ENCODE peak calls at places on chromosomes 7 and 10, in six cellular contexts. One of them, this sample, is unnamed.

GRCh38 chr10:127142141-127142540 is 54.2 kb downstream of the INSYN2A start:
- DNase-seq in transverse colon: no peak
- DNase-seq in CD4-positive, CD25-positive, alpha-beta regulatory T cell: no peak
- DNase-seq in cardiac muscle cell: no peak
- DNase-seq in OCI-LY7: no peak
- DNase-seq in PC-3: no peak
- DNase-seq in this sample: no peak

GRCh38 chr7:116715087-116715486 is 43.1 kb downstream of the MET start:
- DNase-seq in transverse colon: no peak
- DNase-seq in OCI-LY7: no peak
- DNase-seq in PC-3: no peak
- DNase-seq in cardiac muscle cell: no peak
- DNase-seq in CD4-positive, CD25-positive, alpha-beta regulatory T cell: no peak
- DNase-seq in this sample: no peak

GRCh38 chr7:50502001-50502684 is 52.0 kb upstream of the FIGNL1 start:
- DNase-seq in OCI-LY7: no peak
- DNase-seq in PC-3: peak; percentile 47
- DNase-seq in cardiac muscle cell: no peak
- DNase-seq in CD4-positive, CD25-positive, alpha-beta regulatory T cell: no peak
- DNase-seq in transverse colon: peak; percentile 55
- DNase-seq in this sample: no peak

GRCh38 chr10:126166797-126167196 is 221.5 kb downstream of the ADAM12 start:
- DNase-seq in OCI-LY7: no peak
- DNase-seq in CD4-positive, CD25-positive, alpha-beta regulatory T cell: no peak
- DNase-seq in transverse colon: no peak
- DNase-seq in cardiac muscle cell: no peak
- DNase-seq in PC-3: no peak
- DNase-seq in this sample: no peak

GRCh38 chr7:37410305-37411209 is 38.1 kb downstream of the ELMO1 start:
- DNase-seq in CD4-positive, CD25-positive, alpha-beta regulatory T cell: no peak
- DNase-seq in cardiac muscle cell: no peak
- DNase-seq in OCI-LY7: no peak
- DNase-seq in PC-3: no peak
- DNase-seq in transverse colon: no peak
- DNase-seq in this sample: no peak

GRCh38 chr10:11165591-11166543 is 148.2 kb downstream of the CELF2 start:
- DNase-seq in CD4-positive, CD25-positive, alpha-beta regulatory T cell: peak; percentile 91
- DNase-seq in cardiac muscle cell: peak; percentile 72
- DNase-seq in OCI-LY7: peak; percentile 77
- DNase-seq in transverse colon: peak; percentile 63
- DNase-seq in PC-3: no peak
- DNase-seq in this sample: peak; percentile 91

GRCh38 chr10:11265486-11265885 is 247.8 kb downstream of the CELF2 start:
- DNase-seq in transverse colon: no peak
- DNase-seq in CD4-positive, CD25-positive, alpha-beta regulatory T cell: no peak
- DNase-seq in cardiac muscle cell: no peak
- DNase-seq in PC-3: no peak
- DNase-seq in OCI-LY7: no peak
- DNase-seq in this sample: no peak

GRCh38 chr10:22833781-22834180 is 94.1 kb upstream of the ARMC3 start:
- DNase-seq in cardiac muscle cell: no peak
- DNase-seq in CD4-positive, CD25-positive, alpha-beta regulatory T cell: no peak
- DNase-seq in OCI-LY7: no peak
- DNase-seq in PC-3: no peak
- DNase-seq in transverse colon: no peak
- DNase-seq in this sample: no peak

GRCh38 chr10:132873395-132873794 is 69.0 kb downstream of the CFAP46 start:
- DNase-seq in OCI-LY7: no peak
- DNase-seq in cardiac muscle cell: no peak
- DNase-seq in transverse colon: no peak
- DNase-seq in PC-3: no peak
- DNase-seq in CD4-positive, CD25-positive, alpha-beta regulatory T cell: no peak
- DNase-seq in this sample: no peak

GRCh38 chr10:63058236-63058635 is 74.9 kb upstream of the NRBF2 start:
- DNase-seq in cardiac muscle cell: no peak
- DNase-seq in OCI-LY7: no peak
- DNase-seq in PC-3: no peak
- DNase-seq in transverse colon: no peak
- DNase-seq in CD4-positive, CD25-positive, alpha-beta regulatory T cell: no peak
- DNase-seq in this sample: no peak

GRCh38 chr10:20627918-20628499 is 269.1 kb downstream of the NEBL start:
- DNase-seq in OCI-LY7: no peak
- DNase-seq in PC-3: no peak
- DNase-seq in CD4-positive, CD25-positive, alpha-beta regulatory T cell: no peak
- DNase-seq in transverse colon: no peak
- DNase-seq in cardiac muscle cell: no peak
- DNase-seq in this sample: no peak

GRCh38 chr7:117014673-117015133 is 61.4 kb downstream of the ST7 start:
- DNase-seq in PC-3: no peak
- DNase-seq in transverse colon: peak; percentile 28
- DNase-seq in CD4-positive, CD25-positive, alpha-beta regulatory T cell: peak; percentile 34
- DNase-seq in OCI-LY7: no peak
- DNase-seq in cardiac muscle cell: peak; percentile 84
- DNase-seq in this sample: no peak

GRCh38 chr10:43339136-43339535 is 32.3 kb upstream of the FXYD4 start:
- DNase-seq in OCI-LY7: no peak
- DNase-seq in cardiac muscle cell: no peak
- DNase-seq in transverse colon: no peak
- DNase-seq in PC-3: no peak
- DNase-seq in CD4-positive, CD25-positive, alpha-beta regulatory T cell: no peak
- DNase-seq in this sample: no peak

GRCh38 chr7:7553386-7553785 is 13.3 kb upstream of the MIOS start:
- DNase-seq in cardiac muscle cell: no peak
- DNase-seq in PC-3: no peak
- DNase-seq in transverse colon: no peak
- DNase-seq in CD4-positive, CD25-positive, alpha-beta regulatory T cell: no peak
- DNase-seq in OCI-LY7: no peak
- DNase-seq in this sample: no peak

GRCh38 chr10:103807996-103808395 is 47.4 kb downstream of the SH3PXD2A start:
- DNase-seq in PC-3: no peak
- DNase-seq in cardiac muscle cell: no peak
- DNase-seq in transverse colon: no peak
- DNase-seq in CD4-positive, CD25-positive, alpha-beta regulatory T cell: no peak
- DNase-seq in OCI-LY7: no peak
- DNase-seq in this sample: no peak

GRCh38 chr10:88879754-88880286 is at the start of gene STAMBPL1:
- DNase-seq in CD4-positive, CD25-positive, alpha-beta regulatory T cell: peak; percentile 90
- DNase-seq in transverse colon: peak; percentile 77
- DNase-seq in OCI-LY7: peak; percentile 88
- DNase-seq in PC-3: peak; percentile 27
- DNase-seq in cardiac muscle cell: no peak
- DNase-seq in this sample: peak; percentile 74

GRCh38 chr10:120598377-120598776 is 141.3 kb downstream of the PLPP4 start:
- DNase-seq in transverse colon: no peak
- DNase-seq in PC-3: peak; percentile 21
- DNase-seq in OCI-LY7: no peak
- DNase-seq in cardiac muscle cell: no peak
- DNase-seq in CD4-positive, CD25-positive, alpha-beta regulatory T cell: no peak
- DNase-seq in this sample: no peak

GRCh38 chr10:88515235-88515634 is 67.9 kb downstream of the RNLS start:
- DNase-seq in PC-3: no peak
- DNase-seq in CD4-positive, CD25-positive, alpha-beta regulatory T cell: no peak
- DNase-seq in OCI-LY7: no peak
- DNase-seq in cardiac muscle cell: no peak
- DNase-seq in transverse colon: no peak
- DNase-seq in this sample: no peak

GRCh38 chr7:47283497-47284131 is 298.3 kb downstream of the TNS3 start:
- DNase-seq in PC-3: peak; percentile 77
- DNase-seq in CD4-positive, CD25-positive, alpha-beta regulatory T cell: no peak
- DNase-seq in OCI-LY7: no peak
- DNase-seq in transverse colon: peak; percentile 85
- DNase-seq in cardiac muscle cell: no peak
- DNase-seq in this sample: no peak

DNA sequence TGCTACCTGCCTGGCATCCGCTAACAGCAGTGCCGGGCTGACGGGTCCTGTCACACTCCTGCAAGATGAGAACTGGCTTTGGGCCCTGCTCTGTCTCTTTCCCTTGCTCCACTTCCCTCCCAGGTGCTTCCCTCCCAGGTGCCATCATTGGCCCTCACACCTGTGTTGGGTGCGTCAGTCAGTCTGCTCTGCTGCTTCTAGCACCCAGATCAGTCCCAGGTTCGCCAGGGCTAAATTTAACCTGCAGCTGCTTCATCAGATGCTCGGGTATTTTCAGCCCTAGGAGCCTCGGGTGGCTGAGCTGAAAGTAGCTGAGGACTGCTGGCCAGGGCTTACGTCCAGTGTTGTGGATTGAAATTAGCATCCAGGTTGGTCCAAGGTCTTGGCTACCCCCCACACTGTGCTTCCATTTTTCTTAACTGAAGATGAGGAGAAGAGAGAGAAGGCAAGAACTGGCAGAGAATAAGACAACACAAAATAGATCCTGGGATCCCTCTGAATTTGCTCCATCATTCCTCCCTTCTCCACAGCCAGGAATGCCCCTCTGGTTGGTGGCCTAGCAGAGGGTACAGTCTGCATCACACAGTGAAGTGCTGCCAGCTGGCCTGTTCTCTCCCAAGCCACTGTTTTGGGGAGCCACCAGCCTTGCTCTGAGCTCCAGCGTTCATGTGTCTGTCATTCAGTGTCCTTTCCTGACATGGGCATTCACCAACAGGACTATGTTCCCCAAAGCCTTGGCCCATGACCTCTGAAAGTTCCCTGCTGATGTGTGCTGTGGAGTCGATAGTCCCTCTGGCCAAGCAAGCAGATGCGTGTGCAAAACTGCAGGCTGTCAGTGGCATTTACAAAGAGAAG is 65.9 kb upstream of the SYPL1 start:
- DNase-seq in CD4-positive, CD25-positive, alpha-beta regulatory T cell: no peak
- DNase-seq in PC-3: no peak
- DNase-seq in cardiac muscle cell: no peak
- DNase-seq in transverse colon: peak; percentile 13
- DNase-seq in OCI-LY7: peak; percentile 88
- DNase-seq in this sample: no peak
- H3K27ac ChIP-seq in CD4-positive, CD25-positive, alpha-beta regulatory T cell: no peak overlapping the region
- H3K27ac ChIP-seq in PC-3: no peak overlapping the region
- H3K27ac ChIP-seq in cardiac muscle cell: no peak overlapping the region
- H3K27ac ChIP-seq in transverse colon: no peak overlapping the region
- H3K27ac ChIP-seq in OCI-LY7: peak overlapping the region; percentile 43
- H3K27ac ChIP-seq in this sample: no peak overlapping the region

DNA sequence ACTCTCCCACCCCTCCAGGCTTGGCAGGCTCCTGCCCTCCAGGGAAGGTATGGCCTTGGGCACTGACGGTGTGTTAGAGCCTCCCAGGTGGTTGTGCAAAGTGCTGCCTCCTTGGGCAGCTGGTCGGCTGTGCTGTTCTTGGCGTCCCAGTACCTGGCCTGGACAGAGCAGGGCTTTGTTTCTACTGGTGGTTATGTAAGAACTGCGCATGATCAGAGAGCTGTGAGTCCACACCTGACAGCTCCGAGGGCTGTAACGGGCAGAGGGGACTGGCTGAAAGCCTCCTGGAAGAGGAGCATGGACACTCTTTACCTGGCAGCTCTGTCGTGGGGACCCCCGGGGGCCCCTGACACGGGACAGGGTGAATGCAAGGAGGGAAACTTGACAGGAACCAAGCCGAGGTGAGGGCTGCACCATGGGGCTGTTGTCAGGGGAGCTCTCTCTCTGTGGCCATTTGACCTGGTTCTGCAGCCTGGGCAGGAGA is 3.1 kb upstream of the SFRP5 start:
- DNase-seq in cardiac muscle cell: no peak
- DNase-seq in CD4-positive, CD25-positive, alpha-beta regulatory T cell: no peak
- DNase-seq in PC-3: no peak
- DNase-seq in OCI-LY7: no peak
- DNase-seq in transverse colon: no peak
- DNase-seq in this sample: no peak
- H3K4me3 ChIP-seq in cardiac muscle cell: no peak overlapping the region
- H3K4me3 ChIP-seq in CD4-positive, CD25-positive, alpha-beta regulatory T cell: no peak overlapping the region
- H3K4me3 ChIP-seq in PC-3: no peak overlapping the region
- H3K4me3 ChIP-seq in OCI-LY7: no peak overlapping the region
- H3K4me3 ChIP-seq in transverse colon: no peak overlapping the region
- H3K4me3 ChIP-seq in this sample: no peak overlapping the region

GRCh38 chr10:17003666-17004065 is 125.9 kb downstream of the CUBN start:
- DNase-seq in transverse colon: no peak
- DNase-seq in CD4-positive, CD25-positive, alpha-beta regulatory T cell: no peak
- DNase-seq in cardiac muscle cell: no peak
- DNase-seq in PC-3: no peak
- DNase-seq in OCI-LY7: no peak
- DNase-seq in this sample: no peak

GRCh38 chr10:17003151-17003550 is 126.5 kb downstream of the CUBN start:
- DNase-seq in transverse colon: no peak
- DNase-seq in CD4-positive, CD25-positive, alpha-beta regulatory T cell: peak; percentile 78
- DNase-seq in OCI-LY7: no peak
- DNase-seq in cardiac muscle cell: no peak
- DNase-seq in PC-3: no peak
- DNase-seq in this sample: peak; percentile 80

GRCh38 chr10:17005621-17006566 is 123.7 kb downstream of the CUBN start:
- DNase-seq in cardiac muscle cell: no peak
- DNase-seq in CD4-positive, CD25-positive, alpha-beta regulatory T cell: no peak
- DNase-seq in transverse colon: no peak
- DNase-seq in PC-3: peak; percentile 28
- DNase-seq in OCI-LY7: no peak
- DNase-seq in this sample: no peak

GRCh38 chr10:17006631-17007161 is 122.9 kb downstream of the CUBN start:
- DNase-seq in CD4-positive, CD25-positive, alpha-beta regulatory T cell: no peak
- DNase-seq in OCI-LY7: no peak
- DNase-seq in cardiac muscle cell: no peak
- DNase-seq in transverse colon: no peak
- DNase-seq in PC-3: no peak
- DNase-seq in this sample: no peak

DNA sequence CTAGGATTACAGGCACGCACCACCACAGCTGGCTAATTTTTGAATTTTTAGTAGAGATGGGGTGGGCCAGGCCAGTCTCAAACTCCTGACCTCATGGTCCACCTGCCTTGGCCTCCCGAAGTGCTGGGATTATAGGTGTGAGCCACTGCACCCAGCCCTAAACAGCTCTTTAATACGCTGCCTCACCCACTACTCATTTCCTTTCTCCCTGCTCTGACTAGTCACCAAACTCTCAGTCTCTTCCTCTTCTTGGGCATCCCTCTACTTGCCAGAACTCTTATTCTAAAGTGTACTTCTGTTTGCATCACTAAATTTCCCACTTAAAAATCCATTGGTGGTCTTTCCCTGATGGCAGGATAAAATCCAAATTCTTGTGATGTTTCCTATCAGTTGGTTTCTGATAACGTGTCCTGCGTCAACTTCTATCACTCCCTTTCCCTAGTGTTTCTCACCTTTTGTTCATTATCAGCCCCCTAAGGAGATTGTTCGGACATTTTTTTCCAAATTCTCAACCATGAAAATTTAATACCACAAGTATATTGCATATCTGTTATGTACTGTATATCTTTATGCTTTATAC is 124.7 kb downstream of the CUBN start:
- DNase-seq in PC-3: no peak
- DNase-seq in transverse colon: no peak
- DNase-seq in cardiac muscle cell: no peak
- DNase-seq in CD4-positive, CD25-positive, alpha-beta regulatory T cell: no peak
- DNase-seq in OCI-LY7: no peak
- DNase-seq in this sample: no peak
- H3K4me1 ChIP-seq in PC-3: peaks cover 3% of the 10 kb centered on the region
- H3K4me1 ChIP-seq in transverse colon: peaks cover 17% of the 10 kb centered on the region
- H3K4me1 ChIP-seq in cardiac muscle cell: no peaks in the 10 kb centered on the region
- H3K4me1 ChIP-seq in CD4-positive, CD25-positive, alpha-beta regulatory T cell: peaks cover 25% of the 10 kb centered on the region
- H3K4me1 ChIP-seq in OCI-LY7: no peaks in the 10 kb centered on the region
- H3K4me1 ChIP-seq in this sample: peaks cover 49% of the 10 kb centered on the region

DNA sequence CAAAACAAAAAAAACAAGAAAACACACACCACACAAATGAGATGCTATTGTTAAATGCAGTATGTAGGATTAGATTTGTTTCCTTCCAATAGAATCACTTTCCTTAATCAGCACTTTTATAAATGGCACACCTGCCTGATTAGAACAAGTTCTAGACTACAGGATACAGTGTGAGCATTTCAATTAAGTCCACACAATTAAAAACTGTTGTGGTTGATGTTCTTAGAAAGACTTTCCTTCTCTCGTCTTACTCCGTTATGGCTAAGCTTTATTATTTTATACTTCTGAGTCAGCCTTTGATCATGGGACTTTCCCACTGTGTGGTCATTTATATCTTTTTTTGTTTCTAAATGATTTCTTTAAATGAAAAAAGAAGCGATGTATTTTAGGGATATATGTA is 123.0 kb downstream of the KAT6B start:
- DNase-seq in OCI-LY7: no peak
- DNase-seq in CD4-positive, CD25-positive, alpha-beta regulatory T cell: peak; percentile 26
- DNase-seq in PC-3: peak; percentile 78
- DNase-seq in transverse colon: no peak
- DNase-seq in cardiac muscle cell: no peak
- DNase-seq in this sample: no peak
- H3K27ac ChIP-seq in OCI-LY7: no peak overlapping the region
- H3K27ac ChIP-seq in CD4-positive, CD25-positive, alpha-beta regulatory T cell: no peak overlapping the region
- H3K27ac ChIP-seq in PC-3: peak overlapping the region; percentile 54
- H3K27ac ChIP-seq in transverse colon: no peak overlapping the region
- H3K27ac ChIP-seq in cardiac muscle cell: no peak overlapping the region
- H3K27ac ChIP-seq in this sample: no peak overlapping the region